ENCODE peak calls at places on chromosomes 1 and 21, in four cellular contexts. J is left ventricle myocardium superior, W is NAMALWA, U is HTR-8/SVneo. Z is an unnamed sample.
A peak's percentile ranks its signal among the peaks of the same experiment; 100 is the strongest.

GRCh38 chr1:94803517-94804441 is 16.4 kb upstream of the SLC44A3 start:
- DNase-seq in J (peak; percentile 39), U (no peak), W (peak; percentile 8), Z (peak; percentile 43)

GRCh38 chr1:27994060-27994459 is 34.3 kb downstream of the XKR8 start:
- DNase-seq in J (no peak), W (no peak), U (no peak), Z (no peak)

GRCh38 chr1:158199840-158200239 is 19.1 kb downstream of the CD1D start:
- DNase-seq in J (no peak), W (no peak), U (no peak), Z (no peak)

GRCh38 chr1:210293191-210293607 is 35.5 kb upstream of the HHAT start:
- DNase-seq in W (no peak), U (no peak), J (peak; percentile 82), Z (no peak)

GRCh38 chr21:28818663-28819278 is 173.9 kb downstream of the LTN1 start:
- DNase-seq in J (no peak), U (no peak), W (no peak), Z (no peak)

GRCh38 chr1:226441629-226442028 is 33.7 kb upstream of the PARP1 start:
- DNase-seq in J (no peak), U (no peak), W (no peak), Z (no peak)

GRCh38 chr1:195721210-195721971 is 886.8 kb downstream of the KCNT2 start:
- DNase-seq in W (no peak), U (no peak), J (no peak), Z (no peak)

GRCh38 chr1:217036757-217037156 is 313.5 kb upstream of the ESRRG start:
- DNase-seq in W (no peak), J (no peak), U (no peak), Z (no peak)

GRCh38 chr1:58823481-58824010 is 39.7 kb upstream of the JUN start:
- DNase-seq in W (no peak), U (peak; percentile 12), J (no peak), Z (no peak)

GRCh38 chr1:148372731-148373130 is 110.4 kb downstream of the PPIAL4G start:
- DNase-seq in U (no peak), J (no peak), W (no peak), Z (no peak)

GRCh38 chr1:1171551-1172340 is 1.9 kb upstream of the TTLL10 start:
- DNase-seq in U (no peak), J (peak; percentile 20), W (peak; percentile 65), Z (no peak)

GRCh38 chr1:222045236-222045635 is 303.3 kb upstream of the DUSP10 start:
- DNase-seq in W (no peak), U (no peak), J (no peak), Z (no peak)

GRCh38 chr1:960371-961131 is at the start of gene KLHL17:
- DNase-seq in W (peak; percentile 85), J (peak; percentile 89), U (no peak), Z (peak; percentile 87)

GRCh38 chr1:181490276-181490675 is 7.0 kb downstream of the CACNA1E start:
- DNase-seq in W (no peak), J (no peak), U (no peak), Z (no peak)

GRCh38 chr1:226369110-226369509 is 38.8 kb downstream of the PARP1 start:
- DNase-seq in U (no peak), W (peak; percentile 52), J (no peak), Z (no peak)

GRCh38 chr1:214791961-214792360 is 189.0 kb downstream of the CENPF start:
- DNase-seq in U (no peak), W (no peak), J (no peak), Z (no peak)

GRCh38 chr1:18109058-18109755 is 1.6 kb downstream of the IGSF21 start:
- DNase-seq in W (no peak), U (no peak), J (peak; percentile 40), Z (no peak)

GRCh38 chr1:167517535-167518330 is 596 bp downstream of the CD247 start:
- DNase-seq in J (peak; percentile 40), U (no peak), W (no peak), Z (no peak)

GRCh38 chr1:89615676-89616598 is 17.0 kb upstream of the LRRC8C start:
- DNase-seq in W (peak; percentile 57), U (no peak), J (peak; percentile 35), Z (peak; percentile 63)

GRCh38 chr1:227317541-227318002 is 720 bp downstream of the CDC42BPA start:
- DNase-seq in W (no peak), U (peak; percentile 47), J (no peak), Z (peak; percentile 69)

GRCh38 chr1:50108497-50109073 is at the start of gene ELAVL4:
- DNase-seq in W (peak; percentile 33), U (no peak), J (no peak), Z (no peak)

GRCh38 chr1:178564086-178564782 is 51.3 kb downstream of the TEX35 start:
- DNase-seq in J (no peak), W (no peak), U (no peak), Z (no peak)

GRCh38 chr1:151867785-151868403 is 14.4 kb upstream of the THEM5 start:
- DNase-seq in W (no peak), J (no peak), U (no peak), Z (no peak)

GRCh38 chr1:70248729-70249128 is 27.5 kb downstream of the SRSF11 start:
- DNase-seq in U (no peak), J (no peak), W (no peak), Z (no peak)

GRCh38 chr1:3547055-3548005 is 64.0 kb downstream of the MEGF6 start:
- DNase-seq in J (no peak), W (no peak), U (no peak), Z (no peak)

GRCh38 chr1:17370618-17371017 is 1.4 kb upstream of the PADI6 start:
- DNase-seq in J (no peak), W (peak; percentile 44), U (no peak), Z (no peak)

Z was measured in head of caudate nucleus.